ENCODE peak calls at places on chromosomes 13 and 19, in four cellular contexts. A, F, J and U are unnamed samples.

GRCh38 chr19:53927745-53928144 is 18.7 kb downstream of the CACNG7 start:
- DNase-seq in F (peak; percentile 43), J (peak; percentile 77), A (no peak), U (peak; percentile 73)

GRCh38 chr19:23509686-23510450 is 114.6 kb upstream of the ZNF91 start:
- DNase-seq in A (no peak), F (no peak), J (no peak), U (no peak)

GRCh38 chr13:110869231-110869804 is 45.6 kb downstream of the ANKRD10 start:
- DNase-seq in J (peak; percentile 47), A (no peak), F (no peak), U (no peak)

GRCh38 chr13:97121894-97122293 is 100.2 kb upstream of the MBNL2 start:
- DNase-seq in A (no peak), F (no peak), J (peak; percentile 75), U (no peak)

GRCh38 chr13:113951246-113951999 is 22.5 kb downstream of the C13orf46 start:
- DNase-seq in J (peak; percentile 69), A (peak; percentile 74), F (peak; percentile 45), U (no peak)

GRCh38 chr13:78662467-78662866 is 3.5 kb upstream of the OBI1 start:
- DNase-seq in F (no peak), A (no peak), J (no peak), U (no peak)

GRCh38 chr13:114026128-114026880 is 52.4 kb upstream of the C13orf46 start:
- DNase-seq in A (no peak), J (no peak), F (no peak), U (no peak)

GRCh38 chr13:79673993-79674377 is 193.0 kb downstream of the NDFIP2 start:
- DNase-seq in F (no peak), A (no peak), J (no peak), U (no peak)

GRCh38 chr19:53881482-53882390 is at the start of gene PRKCG:
- DNase-seq in A (peak; percentile 56), J (no peak), F (peak; percentile 47), U (peak; percentile 68)

GRCh38 chr19:48636859-48637448 is at the start of gene DBP:
- DNase-seq in A (no peak), J (no peak), F (no peak), U (no peak)

GRCh38 chr19:47066376-47067214 is 18.2 kb upstream of the TMEM160 start:
- DNase-seq in A (no peak), F (no peak), J (no peak), U (no peak)

GRCh38 chr13:80055804-80056203 is 285.1 kb downstream of the SPRY2 start:
- DNase-seq in J (no peak), F (no peak), A (no peak), U (no peak)

GRCh38 chr19:12769689-12770088 is 5.7 kb downstream of the HOOK2 start:
- DNase-seq in F (peak; percentile 42), A (no peak), J (no peak), U (no peak)
- TF ChIP-seq CTCF in F (no peak), A (no peak), J (no peak), U (peak; percentile 17)

GRCh38 chr19:37695144-37695899 is 24.2 kb downstream of the ZNF607 start:
- DNase-seq in F (no peak), A (no peak), J (no peak), U (no peak)

GRCh38 chr19:37692956-37693660 is 26.5 kb downstream of the ZNF607 start:
- DNase-seq in F (peak; percentile 1), J (no peak), A (no peak), U (no peak)

GRCh38 chr19:37691881-37692504 is 27.6 kb downstream of the ZNF607 start:
- DNase-seq in F (peak; percentile 79), A (peak; percentile 66), J (peak; percentile 65), U (peak; percentile 74)
- TF ChIP-seq CTCF in F (peak; percentile 23), A (no peak), J (no peak), U (peak; percentile 32)

DNA sequence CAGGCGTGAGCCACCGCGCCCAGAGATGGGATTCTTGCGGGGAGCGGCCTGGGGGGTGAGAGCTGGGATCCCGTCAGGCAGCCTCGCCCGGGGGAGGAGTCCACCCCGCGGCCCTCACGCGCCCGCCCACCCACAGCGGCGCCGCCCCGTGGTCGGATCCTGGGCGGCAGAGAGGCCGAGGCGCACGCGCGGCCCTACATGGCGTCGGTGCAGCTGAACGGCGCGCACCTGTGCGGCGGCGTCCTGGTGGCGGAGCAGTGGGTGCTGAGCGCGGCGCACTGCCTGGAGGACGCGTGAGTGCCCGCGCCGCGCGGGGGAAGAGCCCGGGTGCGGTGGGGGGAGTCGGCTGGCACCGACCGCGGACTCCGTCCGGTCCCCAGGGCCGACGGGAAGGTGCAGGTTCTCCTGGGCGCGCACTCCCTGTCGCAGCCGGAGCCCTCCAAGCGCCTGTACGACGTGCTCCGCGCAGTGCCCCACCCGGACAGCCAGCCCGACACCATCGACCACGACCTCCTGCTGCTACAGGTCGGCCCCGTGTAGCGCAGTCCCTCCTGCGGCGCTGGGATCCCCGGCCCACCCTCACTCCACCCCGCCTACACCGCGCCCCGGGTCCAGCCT is 1.1 kb downstream of the CFD start:
- DNase-seq in F (no peak), J (peak; percentile 67), A (peak; percentile 77), U (peak; percentile 52)
- TF ChIP-seq CTCF in F (no peak), J (peak; percentile 10), A (no peak), U (peak; percentile 29)

GRCh38 chr13:70311175-70311574 is 202.9 kb upstream of the KLHL1 start:
- DNase-seq in J (no peak), F (no peak), A (no peak), U (no peak)

GRCh38 chr13:70310720-70311119 is 202.5 kb upstream of the KLHL1 start:
- DNase-seq in J (no peak), A (no peak), F (peak; percentile 24), U (no peak)
- TF ChIP-seq CTCF in J (no peak), A (peak; percentile 23), F (peak; percentile 69), U (peak; percentile 59)

DNA sequence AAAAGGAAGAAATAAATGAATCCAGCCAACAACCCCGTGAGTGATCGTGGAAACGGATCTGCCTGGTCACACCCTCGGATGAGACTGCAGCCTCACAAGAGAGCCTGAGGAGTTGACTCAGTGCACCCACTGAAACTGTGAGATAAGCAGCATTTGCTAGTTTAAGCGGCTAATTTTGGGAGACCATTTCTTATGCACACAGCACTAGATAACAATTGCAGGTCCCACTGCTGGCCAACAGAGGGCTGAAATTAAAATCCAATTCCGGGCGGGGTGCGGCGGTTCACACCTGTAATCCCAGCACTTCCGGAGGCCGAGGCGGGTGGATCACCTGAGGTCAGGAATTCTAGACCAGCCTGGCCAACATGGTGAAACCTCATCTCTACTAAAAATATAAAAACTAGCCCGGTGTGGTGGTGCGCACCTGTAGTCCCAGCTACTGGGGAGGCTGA is 3.6 kb downstream of the UQCR11 start:
- DNase-seq in F (no peak), A (no peak), J (no peak), U (no peak)
- TF ChIP-seq CTCF in F (peak; percentile 47), A (no peak), J (peak; percentile 18), U (peak; percentile 34)

GRCh38 chr19:5805465-5806132 is 732 bp downstream of the NRTN start:
- DNase-seq in A (no peak), J (peak; percentile 24), F (peak; percentile 94), U (peak; percentile 84)

GRCh38 chr19:5804516-5805464 is at the start of gene NRTN:
- DNase-seq in F (no peak), J (no peak), A (no peak), U (no peak)

GRCh38 chr19:5808120-5808816 is 3.4 kb downstream of the NRTN start:
- DNase-seq in F (no peak), A (no peak), J (no peak), U (no peak)

GRCh38 chr19:5806905-5807304 is 2.0 kb downstream of the NRTN start:
- DNase-seq in F (no peak), A (no peak), J (no peak), U (no peak)

DNA sequence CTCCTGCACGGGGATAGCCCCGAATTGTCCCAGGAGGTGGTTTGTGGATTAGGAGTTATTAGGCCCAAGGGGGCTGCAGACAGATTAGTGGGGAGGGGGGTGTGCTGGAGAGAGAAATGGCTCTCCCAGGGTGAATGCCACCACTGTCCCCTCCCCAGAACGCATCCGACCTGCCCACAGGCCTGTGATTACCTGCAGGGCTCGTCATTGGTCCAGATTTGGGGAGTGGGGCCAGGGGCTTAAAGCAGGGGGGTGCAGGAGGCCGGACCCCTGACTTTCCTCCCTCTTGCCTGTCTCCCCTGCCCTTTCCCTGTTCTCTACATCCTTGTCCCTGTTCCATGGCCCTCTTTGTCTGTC is 1.2 kb downstream of the NRTN start:
- DNase-seq in F (no peak), J (no peak), A (no peak), U (no peak)
- TF ChIP-seq CTCF in F (no peak), J (no peak), A (no peak), U (no peak)

GRCh38 chr19:55212447-55212846 is 3.1 kb upstream of the PTPRH start:
- DNase-seq in J (no peak), A (no peak), F (peak; percentile 40), U (no peak)
- TF ChIP-seq CTCF in J (no peak), A (peak; percentile 81), F (peak; percentile 57), U (peak; percentile 32)

DNA sequence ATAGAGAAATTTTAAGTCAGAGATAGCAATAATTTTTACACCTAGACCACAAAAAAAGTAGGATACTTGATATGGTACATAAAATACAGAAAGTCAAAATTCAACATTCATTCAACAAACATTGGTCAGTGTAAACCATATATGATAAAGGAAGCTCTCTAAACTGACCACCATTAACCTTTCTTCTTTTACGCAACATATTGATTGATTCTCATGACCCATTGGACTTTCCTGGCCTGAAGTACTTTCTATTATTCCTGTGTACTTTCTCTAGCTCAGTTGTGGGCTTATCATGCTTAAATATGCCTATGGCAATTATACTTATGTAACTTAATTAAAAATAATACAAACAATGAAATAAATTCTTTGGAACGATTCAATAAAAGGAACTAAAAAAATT is 10.7 kb downstream of the PIBF1 start:
- DNase-seq in J (no peak), F (no peak), A (no peak), U (no peak)
- TF ChIP-seq CTCF in J (no peak), F (no peak), A (no peak), U (no peak)

GRCh38 chr19:4256563-4256962 is 9.7 kb downstream of the YJU2 start:
- DNase-seq in F (no peak), A (no peak), J (no peak), U (no peak)
- TF ChIP-seq CTCF in F (peak; percentile 25), A (peak; percentile 32), J (no peak), U (no peak)

GRCh38 chr19:34348899-34349487 is 16.0 kb upstream of the GPI start:
- DNase-seq in A (no peak), F (no peak), J (no peak), U (no peak)

GRCh38 chr19:34347561-34348165 is 17.3 kb upstream of the GPI start:
- DNase-seq in F (no peak), J (no peak), A (no peak), U (no peak)

GRCh38 chr19:34343751-34344150 is 21.2 kb upstream of the GPI start:
- DNase-seq in F (no peak), A (no peak), J (no peak), U (no peak)

GRCh38 chr19:34341935-34342680 is 22.9 kb upstream of the GPI start:
- DNase-seq in J (no peak), A (no peak), F (no peak), U (no peak)

DNA sequence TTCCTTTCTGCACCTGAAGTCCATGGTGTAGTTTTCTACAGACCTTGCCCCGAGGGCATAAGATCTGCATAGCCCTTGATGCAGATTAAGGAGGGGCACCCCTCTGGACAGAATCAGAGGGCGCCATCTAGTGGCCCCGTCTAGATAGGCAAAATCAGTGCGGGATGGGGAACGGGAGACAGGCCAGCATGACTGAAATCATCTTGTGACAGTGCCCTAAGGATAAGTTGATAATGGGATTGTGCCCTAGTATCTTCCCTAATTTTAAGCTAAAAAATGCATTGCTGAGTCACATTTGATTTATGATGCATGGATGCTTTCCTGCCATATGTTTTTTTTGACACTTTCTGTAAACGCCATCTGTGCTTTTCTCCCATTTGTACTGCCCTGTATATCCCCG is 19.1 kb upstream of the GPI start:
- DNase-seq in J (peak; percentile 70), F (peak; percentile 73), A (no peak), U (peak; percentile 42)
- TF ChIP-seq CTCF in J (peak; percentile 91), F (peak; percentile 82), A (peak; percentile 86), U (peak; percentile 76)